ENCODE peak calls at places on chromosome 1, in six cellular contexts. D is cardiac fibroblast, P is PC-3, S is brain microvascular endothelial cell, E is psoas muscle, T is cardiac muscle cell. A is an unnamed sample.

GRCh38 chr1:60833173-60833572 is 249.2 kb upstream of the NFIA start:
- DNase-seq in D (peak; percentile 32), P (no peak), S (no peak), E (no peak), T (no peak), A (no peak)

GRCh38 chr1:184838374-184838995 is 83.8 kb upstream of the EDEM3 start:
- DNase-seq in D (peak; percentile 82), P (peak; percentile 80), S (peak; percentile 92), E (peak; percentile 62), T (no peak), A (peak; percentile 56)

GRCh38 chr1:21329209-21329844 is 39.1 kb upstream of the ECE1 start:
- DNase-seq in D (no peak), P (peak; percentile 82), S (no peak), E (no peak), T (no peak), A (no peak)

GRCh38 chr1:235639586-235640205 is 9.9 kb downstream of the GNG4 start:
- DNase-seq in D (no peak), P (no peak), S (no peak), E (no peak), T (no peak), A (no peak)

GRCh38 chr1:226965581-226966440 is 25.7 kb downstream of the COQ8A start:
- DNase-seq in D (no peak), P (no peak), S (no peak), E (no peak), T (no peak), A (no peak)

GRCh38 chr1:213958346-213958745 is 29.4 kb upstream of the PROX1 start:
- DNase-seq in D (no peak), P (no peak), S (no peak), E (no peak), T (no peak), A (no peak)

GRCh38 chr1:29624747-29625420 is 388.6 kb downstream of the PTPRU start:
- DNase-seq in D (no peak), P (no peak), S (no peak), E (no peak), T (no peak), A (no peak)

GRCh38 chr1:238558746-238559145 is 668.0 kb upstream of the ZP4 start:
- DNase-seq in D (no peak), P (no peak), S (no peak), E (no peak), T (no peak), A (no peak)

GRCh38 chr1:78560811-78561210 is 59.4 kb upstream of the IFI44L start:
- DNase-seq in D (no peak), P (no peak), S (no peak), E (no peak), T (no peak), A (no peak)

GRCh38 chr1:18290740-18291412 is 183.3 kb downstream of the IGSF21 start:
- DNase-seq in D (no peak), P (no peak), S (no peak), E (no peak), T (peak; percentile 9), A (no peak)

GRCh38 chr1:243256590-243256989 is 749 bp downstream of the SDCCAG8 start:
- DNase-seq in D (no peak), P (peak; percentile 15), S (no peak), E (no peak), T (no peak), A (no peak)

GRCh38 chr1:64019818-64020217 is 183.6 kb upstream of the UBE2U start:
- DNase-seq in D (peak; percentile 69), P (no peak), S (peak; percentile 70), E (no peak), T (peak; percentile 59), A (no peak)

GRCh38 chr1:81582467-81582986 is 218.2 kb upstream of the ADGRL2 start:
- DNase-seq in D (no peak), P (no peak), S (peak; percentile 28), E (no peak), T (peak; percentile 72), A (no peak)

GRCh38 chr1:46830665-46831322 is 31.9 kb downstream of the CYP4B1 start:
- DNase-seq in D (no peak), P (peak; percentile 43), S (no peak), E (no peak), T (no peak), A (no peak)

DNA sequence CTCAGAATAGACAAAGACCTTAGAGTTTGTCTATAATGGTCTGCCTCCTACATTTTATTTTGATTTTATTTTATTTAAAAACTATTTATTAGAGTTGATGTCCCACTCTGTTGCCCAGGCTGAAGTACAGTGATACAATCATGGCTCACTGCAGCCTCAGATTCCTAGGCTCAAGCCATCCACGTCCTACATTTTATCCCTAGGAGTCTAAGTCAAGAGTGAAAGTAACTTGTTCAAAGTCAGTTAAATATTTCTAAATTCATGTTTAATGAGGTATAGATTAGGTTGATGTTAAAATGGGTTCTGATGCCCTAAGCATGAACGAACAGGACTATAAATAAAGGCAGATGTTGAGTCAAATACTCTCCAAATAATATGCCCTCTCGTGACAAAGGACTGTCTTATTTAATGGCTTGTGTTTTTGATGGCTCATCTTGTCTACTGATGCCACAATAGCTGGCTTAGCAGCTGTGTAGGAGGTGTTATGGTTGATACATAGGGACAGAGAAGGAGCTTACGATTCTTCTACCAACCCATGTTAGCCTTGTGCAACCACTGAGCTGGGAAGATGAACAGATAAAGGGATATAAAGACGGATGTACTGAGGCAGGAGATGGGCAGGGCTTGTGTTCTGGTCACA is 66.0 kb upstream of the CR1L start:
- DNase-seq in D (no peak), P (no peak), S (no peak), E (no peak), T (no peak), A (no peak)
- H3K4me3 ChIP-seq in D (no peak overlapping the region), P (no peak overlapping the region), S (no peak overlapping the region), E (no peak overlapping the region), T (no peak overlapping the region), A (no peak overlapping the region)

GRCh38 chr1:53733975-53734649 is 4.9 kb downstream of the GLIS1 start:
- DNase-seq in D (no peak), P (peak; percentile 89), S (peak; percentile 83), E (no peak), T (no peak), A (peak; percentile 53)
- TF ChIP-seq CTCF in D (no peak), P (peak; percentile 30), S (no peak), E (no peak), T (no peak), A (no peak)

GRCh38 chr1:76279387-76279748 is 204.8 kb downstream of the ST6GALNAC3 start:
- DNase-seq in D (no peak), P (no peak), S (no peak), E (no peak), T (peak; percentile 54), A (no peak)
- H3K4me3 ChIP-seq in D (no peak overlapping the region), P (no peak overlapping the region), S (no peak overlapping the region), E (no peak overlapping the region), T (no peak overlapping the region), A (no peak overlapping the region)

DNA sequence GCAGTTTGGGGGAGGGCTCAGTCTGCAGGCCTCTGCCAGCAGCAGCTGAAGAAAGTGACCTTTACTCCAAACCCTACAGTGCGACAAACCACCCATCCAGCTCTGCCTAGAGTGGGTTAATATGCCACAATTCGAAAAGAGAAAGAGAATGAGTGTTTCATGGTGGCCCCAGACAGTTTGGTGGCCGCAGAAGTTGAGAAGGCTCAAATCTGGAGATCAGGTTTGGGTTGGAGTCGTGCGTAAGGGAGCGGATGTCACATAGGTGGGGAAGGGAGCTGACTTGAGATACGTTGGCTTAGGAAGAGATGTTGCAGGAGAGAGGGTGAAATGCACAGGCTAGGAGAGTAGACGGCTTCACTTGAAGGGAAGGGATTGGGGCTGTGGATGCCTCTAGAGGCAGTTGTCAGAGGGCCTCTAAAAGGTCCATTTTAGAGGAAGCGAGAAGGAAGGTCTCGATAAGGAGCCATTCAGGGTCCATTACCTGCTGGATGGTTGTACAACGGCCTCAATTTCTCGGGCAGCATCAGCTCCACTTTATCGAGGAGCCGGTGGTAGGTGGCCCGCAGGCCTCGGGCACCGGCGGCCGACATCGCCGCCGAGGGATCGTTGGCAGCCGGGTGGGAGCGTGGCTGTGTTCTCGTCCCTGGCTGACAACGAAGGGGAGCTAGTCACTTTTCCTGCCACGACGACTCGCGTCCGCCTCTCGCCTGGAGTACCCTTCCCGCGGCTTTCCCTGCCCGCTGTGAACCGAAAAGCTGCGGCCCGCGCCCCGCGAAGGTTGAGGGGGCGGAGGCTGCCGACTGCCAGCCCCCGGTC is 1.0 kb upstream of the DCAF6 start:
- DNase-seq in D (peak; percentile 37), P (peak; percentile 52), S (peak; percentile 44), E (no peak), T (no peak), A (no peak)
- TF ChIP-seq CTCF in D (no peak), P (no peak), S (no peak), E (no peak), T (no peak), A (no peak)

GRCh38 chr1:2279210-2279639 is 51.1 kb downstream of the SKI start:
- DNase-seq in D (peak; percentile 99), P (no peak), S (peak; percentile 72), E (peak; percentile 70), T (peak; percentile 84), A (peak; percentile 75)
- H3K4me3 ChIP-seq in D (no peak overlapping the region), P (no peak overlapping the region), S (no peak overlapping the region), E (no peak overlapping the region), T (no peak overlapping the region), A (peak overlapping the region; percentile 4)